ENCODE peak calls at places on chromosomes 7 and 10, in seven cellular contexts. J is prostate gland, H is right cardiac atrium, Z is fibroblast of lung, B is body of pancreas, G is A549, K is dorsolateral prefrontal cortex. U is an unnamed sample.

GRCh38 chr10:38127812-38128211 is 33.7 kb downstream of the ZNF37A start:
- DNase-seq in Z (no peak), J (no peak), H (no peak), B (no peak), K (no peak), G (no peak), U (no peak)

GRCh38 chr10:119291223-119291900 is 84.0 kb downstream of the GRK5 start:
- DNase-seq in K (no peak), Z (no peak), G (no peak), J (no peak), B (no peak), H (peak; percentile 47), U (no peak)

GRCh38 chr10:131516285-131516684 is 204.8 kb upstream of the TCERG1L start:
- DNase-seq in J (no peak), H (no peak), Z (no peak), G (no peak), B (no peak), K (no peak), U (no peak)

GRCh38 chr7:129574487-129574886 is 37.0 kb upstream of the NRF1 start:
- DNase-seq in J (no peak), G (no peak), Z (peak; percentile 82), H (no peak), B (no peak), K (no peak), U (no peak)

GRCh38 chr7:41491752-41492405 is 211.0 kb downstream of the INHBA start:
- DNase-seq in G (no peak), J (no peak), K (no peak), B (no peak), Z (peak; percentile 49), H (no peak), U (no peak)

GRCh38 chr10:132722980-132723970 is 62.7 kb downstream of the NKX6-2 start:
- DNase-seq in H (peak; percentile 48), Z (no peak), K (no peak), J (no peak), G (no peak), B (peak; percentile 19), U (no peak)

GRCh38 chr7:27269455-27269854 is 26.9 kb downstream of the EVX1 start:
- DNase-seq in Z (no peak), K (no peak), G (no peak), B (no peak), H (no peak), J (no peak), U (no peak)

GRCh38 chr7:34362621-34363020 is 295.4 kb upstream of the NPSR1 start:
- DNase-seq in J (no peak), H (no peak), B (no peak), Z (no peak), G (no peak), K (peak; percentile 79), U (peak; percentile 48)

GRCh38 chr7:91228327-91228726 is 35.9 kb upstream of the FZD1 start:
- DNase-seq in J (no peak), Z (peak; percentile 57), B (no peak), H (no peak), K (no peak), G (no peak), U (no peak)

GRCh38 chr10:119517235-119518141 is 25.0 kb downstream of the RGS10 start:
- DNase-seq in K (no peak), J (no peak), H (no peak), Z (no peak), G (no peak), B (peak; percentile 19), U (peak; percentile 23)

GRCh38 chr10:96339383-96339782 is 19.4 kb downstream of the OPALIN start:
- DNase-seq in Z (no peak), K (no peak), J (no peak), G (no peak), B (no peak), H (no peak), U (no peak)

GRCh38 chr7:112266595-112267270 is 60.2 kb downstream of the ZNF277 start:
- DNase-seq in G (no peak), K (no peak), B (no peak), Z (peak; percentile 47), H (no peak), J (no peak), U (no peak)

GRCh38 chr10:14822879-14823755 is 14.7 kb downstream of the CDNF start:
- DNase-seq in B (peak; percentile 52), J (no peak), H (peak; percentile 56), Z (peak; percentile 70), K (peak; percentile 35), G (peak; percentile 66), U (peak; percentile 7)

GRCh38 chr7:30562498-30562897 is 32.2 kb upstream of the GARS1 start:
- DNase-seq in K (no peak), J (no peak), G (no peak), H (peak; percentile 37), B (no peak), Z (peak; percentile 85), U (no peak)

GRCh38 chr7:75688200-75689136 is 50.3 kb downstream of the HIP1 start:
- DNase-seq in Z (no peak), J (no peak), B (peak; percentile 41), K (peak; percentile 33), G (no peak), H (no peak), U (peak; percentile 90)

GRCh38 chr7:2812119-2812487 is 32.0 kb downstream of the GNA12 start:
- DNase-seq in B (no peak), G (no peak), K (no peak), H (peak; percentile 64), J (no peak), Z (peak; percentile 78), U (no peak)

GRCh38 chr10:101267336-101267735 is 38.1 kb upstream of the LBX1 start:
- DNase-seq in B (no peak), K (no peak), H (no peak), J (no peak), G (no peak), Z (no peak), U (no peak)

GRCh38 chr10:84097787-84098353 is 41.4 kb upstream of the GHITM start:
- DNase-seq in G (no peak), K (no peak), H (no peak), J (no peak), Z (peak; percentile 8), B (no peak), U (no peak)

GRCh38 chr7:98762620-98763019 is 107.2 kb downstream of the TMEM130 start:
- DNase-seq in K (no peak), B (no peak), J (no peak), Z (no peak), G (no peak), H (no peak), U (no peak)

GRCh38 chr7:103771294-103771693 is 218.2 kb downstream of the RELN start:
- DNase-seq in J (no peak), K (no peak), Z (no peak), G (no peak), H (no peak), B (no peak), U (no peak)

GRCh38 chr10:12332572-12333381 is 16.6 kb upstream of the CAMK1D start:
- DNase-seq in H (peak; percentile 66), K (no peak), B (no peak), Z (peak; percentile 19), J (no peak), G (no peak), U (no peak)

GRCh38 chr10:7750222-7750621 is 37.6 kb downstream of the KIN start:
- DNase-seq in Z (no peak), G (no peak), B (no peak), H (no peak), K (no peak), J (no peak), U (no peak)

GRCh38 chr10:104612577-104613205 is 28.4 kb upstream of the SORCS3 start:
- DNase-seq in Z (no peak), G (no peak), J (no peak), H (no peak), K (no peak), B (no peak), U (no peak)

GRCh38 chr10:34407227-34407626 is 407.9 kb downstream of the PARD3 start:
- DNase-seq in Z (peak; percentile 69), J (no peak), K (no peak), G (no peak), B (no peak), H (peak; percentile 30), U (no peak)

GRCh38 chr10:90462761-90463160 is 395.1 kb downstream of the HTR7 start:
- DNase-seq in K (no peak), J (no peak), B (no peak), Z (peak; percentile 79), H (no peak), G (no peak), U (no peak)

DNA sequence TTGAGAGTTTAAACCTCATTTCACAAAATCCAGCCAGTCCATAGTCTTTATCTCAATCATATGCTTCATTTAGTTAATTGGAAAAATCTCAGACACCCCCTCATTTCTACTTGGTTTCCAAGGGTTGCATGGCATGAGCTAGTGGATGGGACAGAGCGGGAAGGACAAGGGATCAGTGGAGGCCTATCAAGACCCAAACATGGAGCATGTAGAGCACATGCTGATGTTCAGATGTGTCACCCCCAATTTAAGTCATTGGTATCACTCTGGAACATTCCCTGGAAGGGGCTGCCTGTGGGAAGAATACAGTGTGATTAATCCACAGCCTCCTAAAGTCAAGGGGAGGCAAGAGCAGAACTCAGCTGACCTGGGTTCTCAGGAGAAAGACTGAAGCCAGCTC is 2.3 kb downstream of the C10orf71 start:
- DNase-seq in J (no peak), H (no peak), G (no peak), K (no peak), Z (no peak), B (no peak), U (no peak)
- H3K27ac ChIP-seq in J (no peak overlapping the region), H (peak overlapping the region; percentile 43), G (no peak overlapping the region), K (no peak overlapping the region), Z (no peak overlapping the region), B (no peak overlapping the region), U (no peak overlapping the region)

DNA sequence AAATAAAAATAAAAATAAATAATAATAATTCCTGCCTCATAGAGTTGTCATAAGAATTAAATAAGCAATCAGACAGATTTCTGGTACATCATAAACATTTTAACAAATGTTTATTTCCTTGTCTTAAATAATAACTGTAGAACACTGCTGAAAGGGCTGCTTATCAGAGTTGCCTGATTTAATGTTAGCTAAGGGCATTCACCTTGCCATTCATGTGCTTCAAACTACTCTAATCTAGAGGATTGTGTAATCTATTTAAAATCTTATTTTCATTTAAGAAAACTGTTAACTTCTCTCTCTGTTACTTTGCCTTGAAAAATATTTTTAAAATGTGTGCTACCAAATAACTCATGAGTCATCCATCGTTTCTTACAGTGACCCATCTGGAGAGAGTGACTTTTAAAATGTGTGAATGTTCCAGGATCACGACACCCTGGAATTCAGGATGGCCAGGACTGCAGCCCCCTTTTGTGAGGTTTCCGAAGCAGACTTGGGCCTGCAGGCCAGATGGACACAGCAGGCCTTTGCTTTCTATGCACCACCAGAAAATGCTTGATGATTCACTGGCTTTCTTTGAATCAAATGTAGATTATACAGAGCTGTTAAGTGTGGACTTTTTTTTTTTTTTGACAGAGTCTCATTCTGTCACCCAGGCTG is 109.1 kb upstream of the TNS3 start:
- DNase-seq in H (no peak), G (no peak), Z (peak; percentile 52), J (no peak), K (no peak), B (no peak), U (no peak)
- H3K27ac ChIP-seq in H (no peak overlapping the region), G (peak overlapping the region; percentile 86), Z (peak overlapping the region; percentile 30), J (no peak overlapping the region), K (peak overlapping the region; percentile 73), B (no peak overlapping the region), U (no peak overlapping the region)

GRCh38 chr7:12107841-12108249 is 103.2 kb upstream of the TMEM106B start:
- DNase-seq in H (no peak), G (no peak), J (no peak), K (no peak), B (no peak), Z (peak; percentile 9), U (no peak)
- H3K27ac ChIP-seq in H (no peak overlapping the region), G (peak overlapping the region; percentile 84), J (peak overlapping the region; percentile 24), K (no peak overlapping the region), B (no peak overlapping the region), Z (no peak overlapping the region), U (no peak overlapping the region)

GRCh38 chr7:28685291-28685659 is 272.9 kb downstream of the TRIL start:
- DNase-seq in K (peak; percentile 24), G (no peak), H (peak; percentile 67), J (no peak), Z (no peak), B (peak; percentile 16), U (peak; percentile 17)
- H3K27ac ChIP-seq in K (peak overlapping the region; percentile 93), G (peak overlapping the region; percentile 69), H (peak overlapping the region; percentile 34), J (no peak overlapping the region), Z (peak overlapping the region; percentile 95), B (peak overlapping the region; percentile 79), U (peak overlapping the region; percentile 98)

U was measured in substantia nigra.